ENCODE peak calls at places on chromosomes 1 and 21, in five cellular contexts. One of them, this sample, is unnamed.

GRCh38 chr1:151265446-151266236 is 11.1 kb downstream of the PSMD4 start:
- DNase-seq in naive thymus-derived CD4-positive, alpha-beta T cell: no peak
- DNase-seq in neural crest cell: no peak
- DNase-seq in NCI-H460: no peak
- DNase-seq in adrenal gland: no peak
- DNase-seq in this sample: no peak

GRCh38 chr1:5764464-5764863 is 227.8 kb downstream of the NPHP4 start:
- DNase-seq in NCI-H460: no peak
- DNase-seq in adrenal gland: no peak
- DNase-seq in neural crest cell: no peak
- DNase-seq in naive thymus-derived CD4-positive, alpha-beta T cell: no peak
- DNase-seq in this sample: no peak

GRCh38 chr1:172536256-172536655 is 3.3 kb downstream of the SUCO start:
- DNase-seq in neural crest cell: no peak
- DNase-seq in naive thymus-derived CD4-positive, alpha-beta T cell: no peak
- DNase-seq in adrenal gland: no peak
- DNase-seq in NCI-H460: no peak
- DNase-seq in this sample: no peak

GRCh38 chr1:204503122-204503912 is 8.7 kb upstream of the PIK3C2B start:
- DNase-seq in neural crest cell: peak; percentile 40
- DNase-seq in NCI-H460: peak; percentile 82
- DNase-seq in naive thymus-derived CD4-positive, alpha-beta T cell: peak; percentile 63
- DNase-seq in adrenal gland: no peak
- DNase-seq in this sample: no peak

GRCh38 chr1:202056644-202057334 is 46.4 kb downstream of the ELF3 start:
- DNase-seq in NCI-H460: peak; percentile 41
- DNase-seq in naive thymus-derived CD4-positive, alpha-beta T cell: no peak
- DNase-seq in neural crest cell: no peak
- DNase-seq in adrenal gland: no peak
- DNase-seq in this sample: no peak

GRCh38 chr1:94636625-94637024 is 95.1 kb upstream of the F3 start:
- DNase-seq in neural crest cell: no peak
- DNase-seq in naive thymus-derived CD4-positive, alpha-beta T cell: no peak
- DNase-seq in adrenal gland: no peak
- DNase-seq in NCI-H460: no peak
- DNase-seq in this sample: no peak

GRCh38 chr1:91585982-91586381 is 85.3 kb downstream of the CDC7 start:
- DNase-seq in NCI-H460: no peak
- DNase-seq in neural crest cell: no peak
- DNase-seq in naive thymus-derived CD4-positive, alpha-beta T cell: no peak
- DNase-seq in adrenal gland: no peak
- DNase-seq in this sample: no peak

GRCh38 chr21:35475768-35476167 is 426.7 kb upstream of the RUNX1 start:
- DNase-seq in naive thymus-derived CD4-positive, alpha-beta T cell: peak; percentile 9
- DNase-seq in adrenal gland: no peak
- DNase-seq in NCI-H460: no peak
- DNase-seq in neural crest cell: no peak
- DNase-seq in this sample: no peak

GRCh38 chr1:20574686-20575543 is 14.0 kb upstream of the CDA start:
- DNase-seq in naive thymus-derived CD4-positive, alpha-beta T cell: no peak
- DNase-seq in NCI-H460: peak; percentile 66
- DNase-seq in neural crest cell: peak; percentile 72
- DNase-seq in adrenal gland: peak; percentile 94
- DNase-seq in this sample: peak; percentile 82

GRCh38 chr1:85584264-85584781 is 3.8 kb downstream of the CCN1 start:
- DNase-seq in neural crest cell: no peak
- DNase-seq in NCI-H460: no peak
- DNase-seq in adrenal gland: no peak
- DNase-seq in naive thymus-derived CD4-positive, alpha-beta T cell: no peak
- DNase-seq in this sample: no peak

GRCh38 chr1:26021647-26022403 is at the start of gene EXTL1:
- DNase-seq in adrenal gland: peak; percentile 67
- DNase-seq in neural crest cell: peak; percentile 63
- DNase-seq in naive thymus-derived CD4-positive, alpha-beta T cell: no peak
- DNase-seq in NCI-H460: no peak
- DNase-seq in this sample: peak; percentile 56

GRCh38 chr1:36743286-36744005 is 260.7 kb upstream of the CSF3R start:
- DNase-seq in neural crest cell: no peak
- DNase-seq in naive thymus-derived CD4-positive, alpha-beta T cell: no peak
- DNase-seq in adrenal gland: no peak
- DNase-seq in NCI-H460: no peak
- DNase-seq in this sample: no peak

GRCh38 chr1:34688358-34688757 is 66.5 kb upstream of the GJB5 start:
- DNase-seq in neural crest cell: no peak
- DNase-seq in naive thymus-derived CD4-positive, alpha-beta T cell: no peak
- DNase-seq in NCI-H460: no peak
- DNase-seq in adrenal gland: no peak
- DNase-seq in this sample: no peak

GRCh38 chr1:100277866-100278265 is 11.8 kb downstream of the RTCA start:
- DNase-seq in adrenal gland: no peak
- DNase-seq in NCI-H460: no peak
- DNase-seq in naive thymus-derived CD4-positive, alpha-beta T cell: peak; percentile 5
- DNase-seq in neural crest cell: no peak
- DNase-seq in this sample: no peak

GRCh38 chr1:87074001-87074795 is 159.8 kb downstream of the HS2ST1 start:
- DNase-seq in neural crest cell: no peak
- DNase-seq in adrenal gland: no peak
- DNase-seq in naive thymus-derived CD4-positive, alpha-beta T cell: no peak
- DNase-seq in NCI-H460: no peak
- DNase-seq in this sample: no peak